ENCODE peak calls at places on chromosomes 1 and 21, in four cellular contexts. I is HepG2, V is GM12878, O is K562. Q is an unnamed sample.

GRCh38 chr21:33402011-33402979 is 918 bp upstream of the IFNGR2 start:
- DNase-seq in I (no peak), V (no peak), O (no peak), Q (peak; percentile 64)

GRCh38 chr1:28058168-28058567 is 30.2 kb downstream of the EYA3 start:
- DNase-seq in I (no peak), V (no peak), O (no peak), Q (no peak)

GRCh38 chr1:46721806-46722205 is 2.9 kb upstream of the EFCAB14 start:
- DNase-seq in I (no peak), V (no peak), O (peak; percentile 17), Q (no peak)

GRCh38 chr1:46204406-46204742 is 1.2 kb downstream of the LURAP1 start:
- DNase-seq in I (no peak), V (no peak), O (no peak), Q (no peak)

GRCh38 chr1:90335566-90335965 is 340.7 kb downstream of the ZNF326 start:
- DNase-seq in I (no peak), V (no peak), O (no peak), Q (no peak)

GRCh38 chr21:24514081-24514733 is 1093.1 kb downstream of the MRPL39 start:
- DNase-seq in I (no peak), V (no peak), O (no peak), Q (no peak)

GRCh38 chr1:178572604-178573003 is 59.7 kb downstream of the TEX35 start:
- DNase-seq in I (no peak), V (no peak), O (no peak), Q (no peak)

GRCh38 chr21:41876396-41876795 is 2.7 kb downstream of the PRDM15 start:
- DNase-seq in I (no peak), V (no peak), O (no peak), Q (no peak)

GRCh38 chr1:205991237-205991636 is 12.0 kb downstream of the RAB7B start:
- DNase-seq in I (no peak), V (no peak), O (no peak), Q (no peak)

GRCh38 chr21:23977971-23978370 is 1629.3 kb downstream of the MRPL39 start:
- DNase-seq in I (no peak), V (no peak), O (no peak), Q (no peak)

GRCh38 chr1:247530785-247531184 is 5.5 kb downstream of the OR2C3 start:
- DNase-seq in I (no peak), V (no peak), O (peak; percentile 19), Q (no peak)

GRCh38 chr1:208059328-208060017 is 148.5 kb upstream of the CD34 start:
- DNase-seq in I (peak; percentile 23), V (no peak), O (no peak), Q (no peak)

GRCh38 chr1:205744403-205744802 is 5.6 kb downstream of the NUCKS1 start:
- DNase-seq in I (no peak), V (no peak), O (no peak), Q (no peak)

GRCh38 chr1:1853593-1854257 is 37.2 kb downstream of the GNB1 start:
- DNase-seq in I (no peak), V (no peak), O (no peak), Q (no peak)

GRCh38 chr1:1862905-1863547 is 27.9 kb downstream of the GNB1 start:
- DNase-seq in I (no peak), V (no peak), O (no peak), Q (no peak)

GRCh38 chr1:1857096-1857703 is 33.7 kb downstream of the GNB1 start:
- DNase-seq in I (no peak), V (no peak), O (no peak), Q (no peak)

GRCh38 chr1:1861339-1861730 is 29.6 kb downstream of the GNB1 start:
- DNase-seq in I (no peak), V (no peak), O (no peak), Q (no peak)

GRCh38 chr1:1858382-1859086 is 32.4 kb downstream of the GNB1 start:
- DNase-seq in I (peak; percentile 62), V (no peak), O (peak; percentile 70), Q (no peak)
- H4K20me1 ChIP-seq in I (peaks cover 82% of the 10 kb centered on the region), V (peaks cover 27% of the 10 kb centered on the region), O (peaks cover 36% of the 10 kb centered on the region), Q (peaks cover 38% of the 10 kb centered on the region)

DNA sequence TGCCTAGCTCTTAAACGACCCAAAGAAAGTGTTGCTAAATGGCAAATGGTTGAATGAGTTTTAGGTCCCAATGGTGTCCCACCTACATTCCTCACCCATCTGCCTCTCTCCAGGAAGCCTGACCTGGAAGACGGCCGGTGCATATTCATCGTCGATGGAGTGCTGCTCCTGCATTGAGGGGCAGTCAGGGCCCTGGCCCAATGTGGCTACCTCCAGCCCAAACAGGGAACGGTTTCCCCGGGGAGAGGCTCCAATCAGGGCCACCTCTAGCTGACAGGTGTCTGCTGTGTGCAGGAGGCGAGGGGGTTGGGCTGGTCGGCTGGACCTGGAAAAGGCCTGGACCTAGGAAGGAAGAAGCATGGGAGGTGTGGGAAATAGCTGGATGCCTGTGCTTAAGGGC is 1.6 kb downstream of the GLMP start:
- DNase-seq in I (no peak), V (no peak), O (no peak), Q (no peak)
- TF ChIP-seq JUND in I (no peak), V (no peak), O (no peak), Q (no peak)

GRCh38 chr1:212700597-212700891 is 904 bp upstream of the BATF3 start:
- DNase-seq in I (no peak), V (no peak), O (no peak), Q (no peak)
- TF ChIP-seq CBX5 in I (no peak), V (no peak), O (no peak), Q (no peak)

GRCh38 chr1:31393463-31393862 is 19.6 kb upstream of the SERINC2 start:
- DNase-seq in I (no peak), V (no peak), O (no peak), Q (no peak)
- H4K20me1 ChIP-seq in I (no peaks in the 10 kb centered on the region), V (no peaks in the 10 kb centered on the region), O (peaks cover 16% of the 10 kb centered on the region), Q (no peaks in the 10 kb centered on the region)

GRCh38 chr1:198701766-198702539 is 63.1 kb downstream of the PTPRC start:
- DNase-seq in I (no peak), V (no peak), O (no peak), Q (no peak)
- TF ChIP-seq JUND in I (no peak), V (no peak), O (no peak), Q (no peak)

GRCh38 chr1:74513396-74513795 is 985 bp upstream of the LRRC53 start:
- DNase-seq in I (no peak), V (no peak), O (no peak), Q (no peak)
- TF ChIP-seq CBX5 in I (no peak), V (no peak), O (no peak), Q (no peak)

Q was measured in H1.